ENCODE peak calls at places on chromosomes 4 and X, in seven cellular contexts. L, U, S, K, J, T and B are unnamed samples.

GRCh38 chr4:8699479-8700145 is 107.0 kb downstream of the CPZ start:
- DNase-seq in T (no peak), U (no peak), L (no peak), J (no peak), K (no peak), S (no peak), B (no peak)

GRCh38 chr4:147285751-147286150 is 195.1 kb upstream of the EDNRA start:
- DNase-seq in U (no peak), T (peak; percentile 20), K (no peak), S (no peak), L (no peak), J (no peak), B (peak; percentile 13)

GRCh38 chr4:22712541-22712940 is 19.8 kb downstream of the GBA3 start:
- DNase-seq in J (no peak), T (no peak), S (no peak), K (no peak), L (no peak), U (no peak), B (no peak)

GRCh38 chrX:115226929-115227328 is 7.0 kb downstream of the LRCH2 start:
- DNase-seq in L (peak; percentile 38), S (peak; percentile 35), U (peak; percentile 36), J (peak; percentile 69), T (peak; percentile 38), K (no peak), B (peak; percentile 28)

GRCh38 chrX:119272882-119273806 is 37.1 kb downstream of the PGRMC1 start:
- DNase-seq in J (peak; percentile 34), K (no peak), U (peak; percentile 42), T (peak; percentile 44), L (no peak), S (peak; percentile 49), B (peak; percentile 21)

GRCh38 chrX:110759785-110760184 is 35.8 kb downstream of the CHRDL1 start:
- DNase-seq in T (no peak), J (no peak), U (peak; percentile 16), K (no peak), L (no peak), S (peak; percentile 56), B (peak; percentile 58)

GRCh38 chr4:2280531-2281300 is 18.8 kb upstream of the MXD4 start:
- DNase-seq in U (no peak), K (no peak), S (no peak), T (no peak), L (peak; percentile 3), J (no peak), B (no peak)

GRCh38 chr4:78622253-78622979 is 70.8 kb downstream of the ANXA3 start:
- DNase-seq in T (peak; percentile 65), U (peak; percentile 74), S (peak; percentile 54), L (no peak), K (no peak), J (no peak), B (peak; percentile 73)

GRCh38 chr4:40056722-40057539 is at the start of gene N4BP2:
- DNase-seq in U (peak; percentile 84), T (peak; percentile 77), S (peak; percentile 94), J (peak; percentile 96), L (peak; percentile 90), K (peak; percentile 54), B (peak; percentile 68)

GRCh38 chrX:25300994-25301393 is 285.2 kb upstream of the ARX start:
- DNase-seq in K (no peak), S (peak; percentile 50), U (no peak), J (no peak), L (no peak), T (no peak), B (no peak)

GRCh38 chrX:105136786-105137185 is 83.7 kb downstream of the TEX13A start:
- DNase-seq in U (no peak), T (no peak), K (no peak), J (no peak), L (no peak), S (no peak), B (no peak)

GRCh38 chr4:163191999-163192398 is 25.3 kb upstream of the NAF1 start:
- DNase-seq in J (no peak), L (no peak), T (no peak), K (no peak), S (no peak), U (peak; percentile 50), B (peak; percentile 39)

GRCh38 chrX:94492541-94492940 is 818.5 kb downstream of the FAM133A start:
- DNase-seq in S (no peak), T (no peak), K (no peak), J (peak; percentile 74), U (no peak), L (no peak), B (no peak)

GRCh38 chr4:85128246-85129204 is 162.0 kb upstream of the WDFY3 start:
- DNase-seq in U (no peak), J (peak; percentile 37), K (no peak), T (no peak), L (no peak), S (no peak), B (no peak)

GRCh38 chr4:67106846-67107467 is 438.3 kb downstream of the CENPC start:
- DNase-seq in K (peak; percentile 51), L (peak; percentile 99), T (no peak), J (peak; percentile 4), S (no peak), U (no peak), B (no peak)

GRCh38 chrX:103475381-103475780 is 43.9 kb downstream of the RAB40A start:
- DNase-seq in U (peak; percentile 61), L (no peak), S (no peak), T (no peak), J (no peak), K (no peak), B (peak; percentile 63)

GRCh38 chr4:41537267-41537890 is 578 bp upstream of the LIMCH1 start:
- DNase-seq in L (peak; percentile 1), J (no peak), K (no peak), T (no peak), U (peak; percentile 48), S (no peak), B (no peak)

GRCh38 chr4:824461-825062 is 1.4 kb downstream of the CPLX1 start:
- DNase-seq in T (no peak), L (no peak), U (no peak), K (no peak), S (no peak), J (peak; percentile 27), B (no peak)

GRCh38 chrX:132615396-132616131 is 126.7 kb upstream of the MBNL3 start:
- DNase-seq in U (peak; percentile 39), K (no peak), S (peak; percentile 29), L (peak; percentile 62), T (peak; percentile 55), J (peak; percentile 65), B (peak; percentile 12)

GRCh38 chr4:33425916-33426315 is 2705.7 kb downstream of the PCDH7 start:
- DNase-seq in J (no peak), S (no peak), T (no peak), U (no peak), L (no peak), K (no peak), B (no peak)

GRCh38 chrX:68454476-68455150 is 21.3 kb upstream of the OPHN1 start:
- DNase-seq in K (no peak), L (no peak), S (no peak), U (no peak), T (no peak), J (no peak), B (no peak)

GRCh38 chrX:154013614-154014360 is 5.9 kb downstream of the IRAK1 start:
- DNase-seq in K (peak; percentile 48), T (peak; percentile 31), L (peak; percentile 31), U (no peak), J (peak; percentile 59), S (peak; percentile 58), B (peak; percentile 10)

GRCh38 chrX:119784747-119785446 is 6.5 kb downstream of the RPL39 start:
- DNase-seq in T (peak; percentile 20), S (peak; percentile 34), L (peak; percentile 1), U (peak; percentile 25), J (peak; percentile 24), K (peak; percentile 27), B (peak; percentile 23)

GRCh38 chr4:80010316-80010715 is 62.7 kb downstream of the ANTXR2 start:
- DNase-seq in K (no peak), L (no peak), J (no peak), T (no peak), S (no peak), U (no peak), B (no peak)

GRCh38 chrX:47321978-47322377 is 48.4 kb upstream of the ZNF157 start:
- DNase-seq in S (no peak), K (no peak), T (no peak), L (no peak), U (no peak), J (peak; percentile 72), B (no peak)

GRCh38 chr4:165009493-165010227 is 22.1 kb upstream of the TRIM60 start:
- DNase-seq in L (no peak), J (no peak), U (no peak), K (no peak), T (no peak), S (no peak), B (no peak)